ENCODE peak calls at places on chromosome 11, in six cellular contexts. M is GM23248, V is HT1080, N is NCI-H187 treated with DMSO at 0.1 percent for 48 hours, O is pons, J is NCI-H2081. W is an unnamed sample.

GRCh38 chr11:121489823-121490222 is 37.1 kb upstream of the SORL1-AS1 start:
- DNase-seq in M (no peak), V (no peak), N (no peak), O (no peak), J (no peak), W (no peak)

GRCh38 chr11:116502641-116503061 is 270.1 kb downstream of the BUD13 start:
- DNase-seq in M (no peak), V (no peak), N (no peak), O (peak; percentile 44), J (no peak), W (peak; percentile 41)

GRCh38 chr11:13313005-13313819 is 35.6 kb downstream of the BMAL1 start:
- DNase-seq in M (peak; percentile 47), V (peak; percentile 57), N (no peak), O (no peak), J (no peak), W (no peak)

GRCh38 chr11:111905391-111905790 is 6.2 kb downstream of the CRYAB start:
- DNase-seq in M (no peak), V (no peak), N (no peak), O (no peak), J (no peak), W (no peak)

GRCh38 chr11:61797263-61797944 is 4.7 kb downstream of the FEN1 start:
- DNase-seq in M (peak; percentile 85), V (peak; percentile 68), N (no peak), O (peak; percentile 96), J (peak; percentile 77), W (no peak)

GRCh38 chr11:59754859-59755700 is at the start of gene STX3:
- DNase-seq in M (peak; percentile 76), V (peak; percentile 86), N (peak; percentile 33), O (peak; percentile 32), J (peak; percentile 56), W (peak; percentile 85)

GRCh38 chr11:126163074-126163700 is 48.3 kb downstream of the RPUSD4 start:
- DNase-seq in M (peak; percentile 98), V (peak; percentile 60), N (no peak), O (no peak), J (no peak), W (no peak)

GRCh38 chr11:100585728-100586127 is 101.4 kb upstream of the ARHGAP42 start:
- DNase-seq in M (no peak), V (no peak), N (no peak), O (no peak), J (no peak), W (no peak)

GRCh38 chr11:77695417-77695816 is 57.8 kb upstream of the CLNS1A start:
- DNase-seq in M (no peak), V (no peak), N (no peak), O (no peak), J (no peak), W (no peak)

GRCh38 chr11:26344647-26345046 is 12.7 kb downstream of the ANO3 start:
- DNase-seq in M (peak; percentile 60), V (no peak), N (no peak), O (no peak), J (no peak), W (no peak)

GRCh38 chr11:134474942-134475341 is 62.9 kb upstream of the B3GAT1 start:
- DNase-seq in M (no peak), V (no peak), N (no peak), O (no peak), J (no peak), W (no peak)

GRCh38 chr11:61609000-61609969 is 28.4 kb upstream of the SYT7 start:
- DNase-seq in M (no peak), V (no peak), N (no peak), O (no peak), J (no peak), W (no peak)

GRCh38 chr11:17846852-17847453 is 112.4 kb downstream of the KCNC1 start:
- DNase-seq in M (peak; percentile 12), V (peak; percentile 47), N (no peak), O (no peak), J (no peak), W (no peak)

GRCh38 chr11:81990659-81991443 is 742.8 kb downstream of the FAM181B start:
- DNase-seq in M (no peak), V (no peak), N (no peak), O (no peak), J (no peak), W (no peak)

GRCh38 chr11:69949327-69949726 is 128.8 kb upstream of the ANO1 start:
- DNase-seq in M (peak; percentile 92), V (peak; percentile 97), N (no peak), O (no peak), J (no peak), W (no peak)

GRCh38 chr11:80024119-80024518 is 583.3 kb upstream of the TENM4 start:
- DNase-seq in M (no peak), V (no peak), N (no peak), O (no peak), J (peak; percentile 23), W (no peak)

GRCh38 chr11:126914941-126915340 is 85.6 kb downstream of the KIRREL3 start:
- DNase-seq in M (peak; percentile 60), V (no peak), N (no peak), O (no peak), J (no peak), W (no peak)